ENCODE peak calls at places on chromosomes 11 and 22, in seven cellular contexts. U is psoas muscle; N is CD8-positive, alpha-beta T cell; Z is kidney; X is body of pancreas; R is GM06990; E is BJ. P is an unnamed sample.

GRCh38 chr11:119422505-119423416 is at the start of gene THY1:
- DNase-seq in E (no peak), N (no peak), X (no peak), Z (no peak), R (no peak), U (no peak), P (no peak)

GRCh38 chr11:70586261-70587094 is 188.1 kb downstream of the CTTN start:
- DNase-seq in R (no peak), N (no peak), Z (peak), X (no peak), U (peak), E (no peak), P (no peak)

GRCh38 chr11:66851698-66852465 is 5.0 kb upstream of the LRFN4 start:
- DNase-seq in R (peak), X (no peak), U (peak), N (no peak), E (no peak), Z (peak), P (no peak)

GRCh38 chr11:93484716-93485115 is 58.5 kb downstream of the SMCO4 start:
- DNase-seq in U (no peak), R (no peak), X (no peak), N (no peak), Z (no peak), E (no peak), P (no peak)

GRCh38 chr22:37242395-37242918 is 1.6 kb downstream of the RAC2 start:
- DNase-seq in E (no peak), Z (peak), R (peak), X (peak), N (peak), U (peak), P (peak)

GRCh38 chr11:120756931-120757330 is 245.4 kb downstream of the GRIK4 start:
- DNase-seq in R (no peak), X (no peak), U (no peak), N (no peak), Z (no peak), E (no peak), P (no peak)

GRCh38 chr11:79727221-79727620 is 286.4 kb upstream of the TENM4 start:
- DNase-seq in N (no peak), Z (peak), R (no peak), X (no peak), U (peak), E (no peak), P (no peak)

GRCh38 chr11:87035976-87036583 is 1.7 kb upstream of the TMEM135 start:
- DNase-seq in Z (no peak), N (no peak), X (no peak), R (no peak), E (no peak), U (no peak), P (no peak)

GRCh38 chr11:44633641-44634040 is 68.2 kb downstream of the CD82 start:
- DNase-seq in X (no peak), E (no peak), Z (no peak), N (no peak), R (no peak), U (no peak), P (peak)

GRCh38 chr11:7600205-7600775 is 73.0 kb downstream of the CYB5R2 start:
- DNase-seq in R (no peak), Z (no peak), N (no peak), E (no peak), U (peak), X (peak), P (no peak)

DNA sequence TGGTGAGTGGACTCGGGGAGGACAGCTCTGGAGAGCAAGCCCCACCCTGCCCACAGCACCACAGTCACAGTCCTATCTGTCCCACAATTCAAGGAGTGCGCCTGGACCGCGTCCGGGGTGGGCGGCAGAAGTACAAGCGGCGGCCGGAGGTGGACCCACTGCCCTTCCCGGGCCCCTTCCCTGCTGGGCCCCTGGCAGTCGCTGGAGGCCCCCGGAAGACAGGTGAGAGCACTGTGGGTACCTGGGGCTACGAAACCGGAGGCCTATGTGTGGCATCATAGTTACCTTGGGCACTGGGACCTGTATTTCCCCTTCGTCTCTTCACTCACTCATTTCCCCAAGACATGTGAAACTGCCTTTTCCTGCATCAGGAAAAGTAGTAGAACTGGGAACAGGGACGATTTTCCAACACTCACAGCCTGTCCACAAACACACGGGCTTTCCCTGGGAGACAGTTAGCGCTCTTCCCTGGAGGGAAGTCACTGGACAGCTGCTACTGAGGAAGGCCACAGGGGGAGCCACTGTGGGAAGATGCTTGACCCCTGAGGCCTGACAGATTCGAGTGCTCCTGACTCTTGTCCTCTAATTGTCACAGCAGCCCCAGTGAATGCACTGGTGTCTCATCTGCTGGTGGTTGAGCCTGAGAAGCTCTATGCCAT is 3.1 kb downstream of the TRMT112 start:
- DNase-seq in N (no peak), R (no peak), E (no peak), U (no peak), Z (no peak), X (no peak), P (no peak)
- TF ChIP-seq CTCF in N (no peak), R (no peak), E (peak), U (no peak), Z (no peak), X (no peak), P (no peak)

GRCh38 chr11:12684821-12685220 is 10.6 kb downstream of the TEAD1 start:
- DNase-seq in R (no peak), Z (no peak), X (no peak), E (no peak), N (no peak), U (no peak), P (no peak)
- TF ChIP-seq CTCF in R (no peak), Z (no peak), X (no peak), E (no peak), N (no peak), U (no peak), P (no peak)

GRCh38 chr11:55701429-55701828 is 39.4 kb downstream of the OR4C6 start:
- DNase-seq in N (no peak), R (no peak), E (no peak), Z (no peak), X (no peak), U (no peak), P (no peak)

GRCh38 chr11:55707029-55707428 is 45.0 kb downstream of the OR4C6 start:
- DNase-seq in R (no peak), Z (no peak), U (no peak), E (no peak), N (no peak), X (no peak), P (peak)
- TF ChIP-seq CTCF in R (peak), Z (peak), U (peak), E (peak), N (no peak), X (peak), P (peak)

DNA sequence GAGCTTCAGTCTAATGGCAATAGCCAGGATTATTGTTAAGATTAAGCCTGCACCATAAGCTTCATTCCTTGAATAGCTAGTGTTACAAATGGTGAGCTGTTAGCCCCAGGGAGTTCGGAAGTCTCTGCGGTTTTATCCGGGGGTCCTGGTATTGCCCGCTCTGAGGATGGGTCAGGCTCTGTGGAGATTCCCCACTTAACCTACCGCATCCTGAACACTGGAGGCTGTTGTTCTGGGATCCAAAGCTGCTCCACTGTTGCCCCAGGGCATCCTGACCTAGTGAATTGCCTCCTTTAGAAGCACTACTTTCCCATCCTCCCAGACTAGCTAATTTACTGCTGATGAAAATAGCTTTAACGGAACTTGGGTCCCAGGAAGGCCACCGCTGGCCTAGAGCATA is 14.5 kb upstream of the PEX26 start:
- DNase-seq in U (no peak), E (no peak), Z (no peak), N (no peak), R (no peak), X (no peak), P (no peak)
- TF ChIP-seq CTCF in U (no peak), E (no peak), Z (no peak), N (no peak), R (no peak), X (no peak), P (no peak)

GRCh38 chr11:25214535-25215176 is 717.8 kb downstream of the LUZP2 start:
- DNase-seq in N (no peak), Z (no peak), E (no peak), X (no peak), R (no peak), U (no peak), P (no peak)
- TF ChIP-seq CTCF in N (no peak), Z (no peak), E (no peak), X (no peak), R (no peak), U (no peak), P (no peak)

P was measured in GM10248.